ENCODE peak calls at places on chromosomes 13 and 19, in six cellular contexts. P, R, O, D, L and V are unnamed samples.

GRCh38 chr13:108787709-108788394 is 158.4 kb downstream of the MYO16 start:
- DNase-seq in P (no peak), R (no peak), O (no peak), D (no peak), L (no peak), V (no peak)

GRCh38 chr13:113974304-113975281 is 717 bp upstream of the C13orf46 start:
- DNase-seq in P (no peak), R (no peak), O (no peak), D (no peak), L (no peak), V (no peak)

GRCh38 chr13:55728229-55728628 is 1412.5 kb upstream of the PRR20A start:
- DNase-seq in P (no peak), R (no peak), O (no peak), D (no peak), L (no peak), V (no peak)

GRCh38 chr19:40954573-40954972 is 36.5 kb upstream of the CYP2B6 start:
- DNase-seq in P (peak), R (no peak), O (no peak), D (no peak), L (peak), V (peak)

GRCh38 chr13:66501187-66501586 is 728.9 kb downstream of the PCDH9 start:
- DNase-seq in P (peak), R (no peak), O (no peak), D (no peak), L (peak), V (peak)

GRCh38 chr13:102642475-102642874 is 45.7 kb downstream of the TPP2 start:
- DNase-seq in P (no peak), R (no peak), O (no peak), D (no peak), L (peak), V (no peak)

GRCh38 chr13:100753391-100753790 is 78.8 kb upstream of the TMTC4 start:
- DNase-seq in P (no peak), R (no peak), O (no peak), D (no peak), L (no peak), V (no peak)

GRCh38 chr19:3499738-3500428 is 591 bp downstream of the DOHH start:
- DNase-seq in P (no peak), R (no peak), O (no peak), D (no peak), L (no peak), V (no peak)

GRCh38 chr13:33872005-33872351 is 54.0 kb downstream of the RFC3 start:
- DNase-seq in P (no peak), R (no peak), O (no peak), D (no peak), L (peak), V (no peak)

GRCh38 chr19:1882089-1882785 is 3.1 kb downstream of the ABHD17A start:
- DNase-seq in P (no peak), R (peak), O (no peak), D (no peak), L (no peak), V (no peak)

GRCh38 chr13:106376411-106377112 is 158.9 kb downstream of the EFNB2 start:
- DNase-seq in P (peak), R (no peak), O (peak), D (no peak), L (peak), V (peak)

GRCh38 chr13:41411536-41411935 is 45.8 kb upstream of the RGCC start:
- DNase-seq in P (peak), R (peak), O (no peak), D (no peak), L (peak), V (no peak)

GRCh38 chr13:29459818-29460335 is 135.6 kb downstream of the SLC7A1 start:
- DNase-seq in P (no peak), R (no peak), O (no peak), D (no peak), L (peak), V (peak)

GRCh38 chr13:98564204-98564603 is 12.7 kb downstream of the STK24 start:
- DNase-seq in P (no peak), R (no peak), O (no peak), D (no peak), L (no peak), V (no peak)

GRCh38 chr13:45875951-45876350 is 24.4 kb upstream of the SIAH3 start:
- DNase-seq in P (peak), R (no peak), O (no peak), D (no peak), L (no peak), V (peak)